ENCODE peak calls at places on chromosomes 16 and 17, in four cellular contexts. E, Z, L and D are unnamed samples.

GRCh38 chr17:42132941-42133340 is 10.3 kb downstream of the HSPB9 start:
- DNase-seq in E (no peak), L (no peak), Z (no peak), D (no peak)

GRCh38 chr17:79549111-79549915 is 61.5 kb downstream of the RBFOX3 start:
- DNase-seq in E (no peak), Z (no peak), L (no peak), D (peak)

GRCh38 chr17:81153340-81153803 is 11.9 kb upstream of the PVALEF start:
- DNase-seq in L (no peak), E (peak), Z (no peak), D (no peak)

GRCh38 chr16:49622421-49623402 is 233.2 kb downstream of the ZNF423 start:
- DNase-seq in L (no peak), Z (no peak), E (no peak), D (no peak)

GRCh38 chr17:77227461-77228223 is 86.9 kb downstream of the SEC14L1 start:
- DNase-seq in L (no peak), E (no peak), Z (no peak), D (no peak)

GRCh38 chr17:1055751-1056645 is 59.1 kb downstream of the TIMM22 start:
- DNase-seq in L (peak), Z (no peak), E (peak), D (peak)

GRCh38 chr16:75494184-75494583 is 1.1 kb downstream of the CHST6 start:
- DNase-seq in E (no peak), L (no peak), Z (no peak), D (no peak)

GRCh38 chr17:57294075-57294474 is 37.8 kb downstream of the MSI2 start:
- DNase-seq in L (no peak), Z (no peak), E (no peak), D (no peak)

GRCh38 chr16:77406680-77407079 is 28.2 kb downstream of the ADAMTS18 start:
- DNase-seq in L (peak), E (no peak), Z (no peak), D (no peak)

GRCh38 chr17:74682442-74683190 is 30.1 kb downstream of the CD300LF start:
- DNase-seq in L (no peak), Z (no peak), E (no peak), D (no peak)

GRCh38 chr16:8253718-8254117 is 336.6 kb downstream of the TMEM114 start:
- DNase-seq in L (no peak), E (no peak), Z (no peak), D (no peak)

GRCh38 chr17:60659156-60659555 is 18.5 kb upstream of the BCAS3 start:
- DNase-seq in E (no peak), L (no peak), Z (no peak), D (no peak)

GRCh38 chr17:18986541-18987229 is 17.9 kb downstream of the FAM83G start:
- DNase-seq in Z (no peak), L (no peak), E (no peak), D (no peak)

GRCh38 chr17:78879679-78880186 is 23.3 kb downstream of the CEP295NL start:
- DNase-seq in Z (no peak), E (peak), L (no peak), D (no peak)

GRCh38 chr16:73071131-73071940 is 23.4 kb upstream of the ZFHX3 start:
- DNase-seq in L (peak), E (no peak), Z (no peak), D (peak)

GRCh38 chr17:10447035-10447931 is 22.1 kb downstream of the MYH4 start:
- DNase-seq in Z (no peak), E (no peak), L (peak), D (no peak)

GRCh38 chr17:45927247-45927646 is 32.9 kb downstream of the MAPT start:
- DNase-seq in L (no peak), Z (no peak), E (no peak), D (no peak)

GRCh38 chr17:31564883-31565297 is 173.4 kb downstream of the RAB11FIP4 start:
- DNase-seq in E (no peak), L (no peak), Z (no peak), D (peak)

GRCh38 chr16:79644977-79645667 is 44.6 kb upstream of the MAF start:
- DNase-seq in E (no peak), Z (no peak), L (no peak), D (no peak)

GRCh38 chr16:48001306-48001885 is 154.4 kb downstream of the ABCC12 start:
- DNase-seq in E (no peak), Z (no peak), L (no peak), D (no peak)

DNA sequence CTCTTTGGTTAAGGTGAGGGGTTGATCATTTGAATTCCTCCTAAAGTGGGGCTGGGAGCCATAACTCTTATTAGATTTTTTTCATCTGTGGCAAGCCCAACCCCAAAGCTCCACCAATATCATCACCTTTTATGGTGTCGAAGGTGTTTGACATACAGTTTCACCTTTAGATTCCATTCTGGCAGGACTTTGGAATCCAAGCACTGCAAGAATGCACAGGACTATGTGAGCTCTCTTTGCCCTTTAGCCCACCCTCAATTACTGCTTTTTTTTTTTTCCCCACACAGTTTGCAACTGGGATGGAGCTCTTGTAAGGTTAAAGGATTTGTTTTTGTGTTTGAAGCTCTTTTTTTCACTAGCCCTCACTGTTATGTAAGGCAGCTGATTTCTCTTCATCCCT is 154.0 kb upstream of the KCNJ16 start:
- DNase-seq in E (no peak), L (no peak), Z (no peak), D (no peak)
- TF ChIP-seq ATF3 in E (no peak), L (no peak), Z (no peak), D (no peak)

GRCh38 chr16:84183911-84184310 is 2.9 kb downstream of the TAF1C start:
- DNase-seq in L (no peak), Z (no peak), E (no peak), D (no peak)
- TF ChIP-seq NR2C2 in L (no peak), Z (no peak), E (no peak), D (no peak)

DNA sequence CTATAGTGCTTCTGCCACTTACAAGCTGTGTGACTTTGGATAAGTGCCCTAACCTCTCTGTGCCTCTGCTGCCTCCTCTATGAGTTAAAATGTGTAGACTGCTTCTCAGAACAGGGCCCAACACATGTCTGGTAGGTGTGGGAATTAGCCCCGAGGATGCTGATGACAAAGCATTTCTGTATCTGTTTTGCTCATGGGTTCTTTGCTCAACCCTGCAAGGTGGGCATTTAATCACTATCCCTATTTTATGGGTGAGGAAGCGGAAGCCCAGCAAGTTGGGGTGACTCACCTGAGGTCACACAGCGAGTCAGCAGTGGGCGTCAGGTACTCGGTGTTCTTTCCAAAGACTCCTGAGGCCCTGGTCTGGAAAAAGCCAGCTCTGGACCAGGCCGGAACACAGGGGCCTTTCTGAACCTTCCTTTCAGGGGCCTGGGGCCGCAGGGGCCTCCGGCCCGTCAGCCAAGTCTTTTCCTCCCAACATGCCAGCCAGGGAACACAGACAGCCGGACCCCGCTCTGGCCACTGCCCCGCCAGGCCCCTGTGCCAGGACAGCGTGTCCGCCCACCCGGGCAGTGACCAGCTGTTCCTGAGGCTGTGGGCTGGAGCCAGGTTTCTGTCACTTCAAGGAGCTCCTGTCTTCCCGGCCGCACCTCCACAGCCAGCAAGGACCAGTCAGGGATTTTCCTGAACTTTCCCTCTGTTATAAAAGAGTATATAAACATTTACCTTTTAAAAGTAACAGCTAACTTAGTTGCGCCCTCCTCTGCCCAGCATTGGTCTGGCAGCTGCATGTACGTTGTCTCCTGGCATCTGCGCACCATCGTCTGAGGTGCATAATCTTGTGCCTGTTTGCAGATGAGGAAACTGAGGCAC is 62.5 kb downstream of the SREBF1 start:
- DNase-seq in L (no peak), E (no peak), Z (no peak), D (no peak)
- TF ChIP-seq CTCF in L (no peak), E (no peak), Z (peak), D (no peak)

DNA sequence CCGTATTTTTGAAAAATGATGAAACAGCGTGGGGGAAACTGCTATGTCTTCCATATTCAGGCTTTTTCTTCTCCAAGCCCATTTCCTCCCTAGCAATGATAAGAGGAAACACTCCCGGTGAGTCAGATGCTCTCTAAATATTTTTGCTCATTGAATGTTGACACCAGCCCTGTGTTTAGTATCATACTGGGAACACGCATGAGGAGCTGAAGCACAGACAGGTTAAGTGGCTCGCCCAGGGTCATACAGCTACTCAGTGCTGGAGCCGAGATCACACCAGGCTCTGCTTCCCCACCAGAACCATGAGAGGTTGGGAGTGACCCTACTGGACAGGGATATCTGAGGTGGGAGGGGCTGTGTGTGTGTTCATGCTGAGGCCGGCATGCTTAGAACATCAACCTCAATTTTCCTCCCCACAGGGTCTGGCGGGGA is 37.8 kb upstream of the ADGRG1 start:
- DNase-seq in L (peak), Z (no peak), E (no peak), D (no peak)
- TF ChIP-seq ATF3 in L (no peak), Z (no peak), E (no peak), D (no peak)

GRCh38 chr17:65593870-65594584 is 32.6 kb upstream of the AXIN2 start:
- DNase-seq in Z (no peak), E (no peak), L (no peak), D (no peak)

GRCh38 chr17:65592131-65592965 is 30.9 kb upstream of the AXIN2 start:
- DNase-seq in Z (no peak), L (peak), E (no peak), D (no peak)

GRCh38 chr17:65593092-65593869 is 31.8 kb upstream of the AXIN2 start:
- DNase-seq in E (no peak), L (peak), Z (no peak), D (no peak)

GRCh38 chr17:65595071-65595655 is 33.7 kb upstream of the AXIN2 start:
- DNase-seq in L (no peak), E (peak), Z (no peak), D (no peak)

DNA sequence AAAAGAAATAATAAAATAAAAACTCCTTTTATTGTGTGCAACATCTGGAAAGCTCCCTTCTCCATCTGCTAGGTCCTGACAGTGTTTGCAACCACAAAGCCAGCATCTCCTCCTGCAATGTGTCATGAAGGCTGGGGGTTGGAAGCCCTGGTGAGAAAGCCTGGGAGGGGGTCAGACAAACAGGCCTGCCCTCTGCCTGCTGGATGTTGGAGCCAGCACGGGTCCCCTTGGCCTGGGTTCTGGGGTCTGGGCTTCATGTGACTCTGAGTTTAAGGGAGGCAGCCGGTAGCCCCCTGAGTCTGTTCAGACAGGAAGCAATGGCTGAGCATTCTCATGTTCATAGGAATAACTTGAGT is 33.1 kb upstream of the AXIN2 start:
- DNase-seq in Z (no peak), E (no peak), L (no peak), D (no peak)
- TF ChIP-seq NR2C2 in Z (no peak), E (no peak), L (no peak), D (no peak)

DNA sequence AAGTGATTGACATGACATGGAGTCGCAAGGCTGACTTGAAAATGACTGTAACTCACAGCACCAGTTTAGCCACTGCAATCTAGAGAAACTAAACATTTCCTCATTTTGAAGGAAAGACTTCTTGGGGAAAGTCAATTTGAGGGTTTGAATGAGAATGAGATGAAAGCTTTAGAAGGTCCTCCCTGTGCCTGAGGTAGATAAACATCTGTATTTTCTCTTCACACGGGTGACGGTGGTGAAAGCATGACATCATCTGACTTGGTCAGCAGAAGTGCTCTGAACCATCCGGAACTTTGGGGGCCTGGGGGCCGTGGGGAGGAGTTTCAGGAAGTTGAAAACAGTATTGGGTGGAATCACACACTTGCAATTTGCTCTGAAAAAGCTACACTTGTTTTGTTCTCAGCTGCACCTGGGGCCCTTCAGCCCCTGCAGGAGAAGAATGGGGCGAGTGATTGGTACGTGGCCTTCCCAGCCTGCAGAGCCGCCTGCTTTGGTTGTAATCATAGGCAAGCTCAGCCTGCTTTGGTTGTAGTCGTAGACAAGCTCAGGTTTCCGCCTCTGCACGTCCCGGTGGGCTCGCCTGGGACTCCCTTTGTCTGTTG is 5.0 kb downstream of the BANP start:
- DNase-seq in Z (peak), L (no peak), E (peak), D (no peak)
- TF ChIP-seq CTCF in Z (no peak), L (no peak), E (no peak), D (no peak)

DNA sequence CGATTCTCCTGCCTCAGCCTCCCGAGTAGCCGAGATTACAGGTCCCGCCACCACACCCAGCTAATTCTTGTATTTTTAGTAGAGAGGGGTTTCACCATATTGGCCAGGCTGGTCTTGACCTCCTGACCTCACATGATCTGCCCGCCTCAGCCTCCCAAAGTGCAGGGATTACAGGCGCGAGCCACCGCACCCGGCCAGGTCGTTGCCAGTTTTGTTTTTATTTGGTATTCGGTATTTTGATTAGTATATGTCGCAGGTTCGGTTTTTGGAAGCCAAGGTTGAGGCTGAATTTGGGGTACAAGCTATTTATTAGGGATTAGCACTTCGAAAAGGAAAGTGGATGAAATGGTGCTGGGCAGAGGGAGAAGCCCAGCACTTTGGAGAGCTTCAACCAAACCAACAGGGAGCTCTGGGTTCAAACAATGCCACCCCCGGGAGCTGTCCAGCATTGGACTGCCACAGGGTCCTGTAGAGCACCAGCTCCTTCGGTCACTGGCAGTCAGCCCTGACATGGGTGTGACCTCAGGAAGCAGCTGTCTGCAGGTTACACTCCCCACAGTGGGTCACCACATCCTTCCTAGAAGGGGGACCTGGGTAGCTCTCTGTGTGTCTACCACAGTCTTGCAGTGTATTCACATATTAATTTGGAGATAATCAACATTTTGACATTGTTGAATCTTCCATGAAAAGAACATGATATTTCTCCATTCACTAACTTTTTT is 1.5 kb upstream of the CLEC10A start:
- DNase-seq in E (no peak), L (no peak), Z (no peak), D (no peak)
- TF ChIP-seq ATF3 in E (no peak), L (no peak), Z (no peak), D (no peak)

GRCh38 chr16:11105038-11105903 is 150.7 kb downstream of the SOCS1 start:
- DNase-seq in Z (peak), L (peak), E (peak), D (no peak)
- TF ChIP-seq NR2C2 in Z (no peak), L (no peak), E (peak), D (no peak)

DNA sequence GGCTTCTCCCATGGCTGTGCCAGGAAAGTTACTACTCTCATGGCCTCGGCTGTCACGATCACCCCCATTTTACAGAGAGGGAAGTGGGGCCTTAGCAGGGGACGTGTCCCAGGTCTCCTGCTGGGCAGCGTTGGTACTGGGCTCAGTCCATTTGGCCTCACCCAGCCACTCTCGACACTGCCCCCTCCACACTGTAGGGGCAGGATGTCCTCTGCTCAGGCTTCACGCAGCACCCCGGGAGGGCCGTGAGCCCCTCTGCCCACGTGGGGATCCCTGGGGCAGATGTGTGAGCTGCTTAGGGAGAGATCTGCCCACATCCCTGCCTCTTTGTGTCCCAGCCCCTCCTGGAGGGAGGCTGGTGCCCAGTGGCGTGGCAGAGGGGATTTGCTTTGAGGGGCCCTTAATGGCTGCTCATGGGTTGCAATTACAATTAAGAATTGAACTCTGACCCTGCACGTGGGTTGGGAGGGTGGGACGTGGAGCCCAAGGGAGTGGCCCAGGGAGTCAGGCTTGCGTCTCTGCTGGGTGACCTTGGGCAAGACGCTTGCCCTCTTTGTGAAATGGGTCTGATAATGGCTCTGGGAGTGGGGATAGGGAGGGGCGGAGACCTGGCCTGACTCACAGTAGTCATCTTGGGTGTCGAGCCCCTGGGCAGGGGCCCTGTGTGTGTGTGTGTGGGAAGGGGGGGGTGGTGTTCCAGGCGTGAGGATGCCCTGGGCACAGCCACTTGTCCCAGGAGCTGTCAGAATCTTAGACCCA is 2.3 kb upstream of the KCNJ12 start:
- DNase-seq in E (no peak), L (no peak), Z (no peak), D (no peak)
- TF ChIP-seq CTCF in E (no peak), L (no peak), Z (no peak), D (no peak)